ENCODE peak calls at places on chromosomes 12 and 14, in eight cellular contexts. L, G, R, A, S, Q, W and Y are unnamed samples.

GRCh38 chr12:38934078-38934584 is 28.7 kb upstream of the CPNE8 start:
- DNase-seq in L (no peak), G (peak), R (no peak), A (no peak), S (no peak), Q (no peak), W (no peak), Y (no peak)

GRCh38 chr14:36068777-36069534 is 107.6 kb downstream of the PTCSC3 start:
- DNase-seq in L (no peak), G (no peak), R (no peak), A (no peak), S (peak), Q (peak), W (peak), Y (no peak)

GRCh38 chr14:77151918-77152588 is 10.5 kb upstream of the ZDHHC22 start:
- DNase-seq in L (no peak), G (no peak), R (peak), A (no peak), S (no peak), Q (peak), W (peak), Y (no peak)

GRCh38 chr12:76422878-76423438 is 74.7 kb upstream of the BBS10 start:
- DNase-seq in L (no peak), G (peak), R (no peak), A (no peak), S (no peak), Q (no peak), W (no peak), Y (no peak)

GRCh38 chr12:65918057-65918456 is 93.8 kb downstream of the HMGA2 start:
- DNase-seq in L (no peak), G (no peak), R (no peak), A (no peak), S (no peak), Q (no peak), W (no peak), Y (no peak)

GRCh38 chr12:77734489-77734888 is 96.2 kb upstream of the NAV3 start:
- DNase-seq in L (no peak), G (no peak), R (no peak), A (no peak), S (no peak), Q (no peak), W (no peak), Y (no peak)

GRCh38 chr12:108724054-108724889 is 7.0 kb downstream of the CORO1C start:
- DNase-seq in L (no peak), G (peak), R (peak), A (no peak), S (peak), Q (peak), W (no peak), Y (no peak)

GRCh38 chr14:64510825-64511679 is 6.5 kb downstream of the ZBTB1 start:
- DNase-seq in L (peak), G (peak), R (peak), A (peak), S (peak), Q (peak), W (peak), Y (peak)

GRCh38 chr12:123150804-123151678 is at the start of gene PITPNM2:
- DNase-seq in L (peak), G (peak), R (peak), A (no peak), S (no peak), Q (peak), W (peak), Y (peak)

GRCh38 chr12:1915082-1915968 is 3.1 kb downstream of the CACNA2D4 start:
- DNase-seq in L (no peak), G (no peak), R (peak), A (no peak), S (no peak), Q (no peak), W (no peak), Y (peak)

GRCh38 chr12:51083140-51083833 is at the start of gene CSRNP2:
- DNase-seq in L (peak), G (peak), R (peak), A (peak), S (peak), Q (peak), W (peak), Y (peak)

GRCh38 chr12:122823429-122823828 is 11.8 kb upstream of the HIP1R start:
- DNase-seq in L (no peak), G (no peak), R (no peak), A (no peak), S (no peak), Q (no peak), W (no peak), Y (no peak)

GRCh38 chr12:38601970-38602369 is 285.4 kb downstream of the ALG10B start:
- DNase-seq in L (no peak), G (no peak), R (no peak), A (no peak), S (no peak), Q (no peak), W (no peak), Y (no peak)

GRCh38 chr12:7602287-7602686 is 63.4 kb downstream of the APOBEC1 start:
- DNase-seq in L (no peak), G (no peak), R (no peak), A (no peak), S (peak), Q (no peak), W (no peak), Y (no peak)

GRCh38 chr12:106982229-106982628 is 4.7 kb downstream of the MTERF2 start:
- DNase-seq in L (no peak), G (no peak), R (no peak), A (no peak), S (no peak), Q (no peak), W (no peak), Y (no peak)

GRCh38 chr12:12736759-12737676 is 19.9 kb downstream of the CDKN1B start:
- DNase-seq in L (peak), G (peak), R (peak), A (no peak), S (no peak), Q (peak), W (no peak), Y (no peak)

GRCh38 chr14:82398313-82398712 is 864.7 kb upstream of the SEL1L start:
- DNase-seq in L (no peak), G (peak), R (no peak), A (no peak), S (no peak), Q (no peak), W (no peak), Y (no peak)

GRCh38 chr14:92340071-92340470 is 17.1 kb downstream of the SLC24A4 start:
- DNase-seq in L (no peak), G (no peak), R (no peak), A (no peak), S (no peak), Q (no peak), W (no peak), Y (no peak)

GRCh38 chr14:54354096-54354495 is 42.7 kb upstream of the CDKN3 start:
- DNase-seq in L (no peak), G (no peak), R (no peak), A (no peak), S (no peak), Q (no peak), W (no peak), Y (no peak)

GRCh38 chr12:101891462-101891971 is 14.1 kb downstream of the DRAM1 start:
- DNase-seq in L (no peak), G (no peak), R (no peak), A (no peak), S (peak), Q (peak), W (peak), Y (no peak)

GRCh38 chr12:101889216-101889752 is 11.9 kb downstream of the DRAM1 start:
- DNase-seq in L (no peak), G (no peak), R (no peak), A (no peak), S (no peak), Q (no peak), W (no peak), Y (no peak)

GRCh38 chr12:101892794-101893193 is 15.4 kb downstream of the DRAM1 start:
- DNase-seq in L (no peak), G (no peak), R (no peak), A (no peak), S (no peak), Q (no peak), W (no peak), Y (no peak)
- H3K27ac ChIP-seq in L (no peak), G (no peak), R (no peak), A (no peak), S (no peak), Q (peak), W (no peak), Y (no peak)

GRCh38 chr14:58750321-58751269 is 112.8 kb downstream of the DACT1 start:
- DNase-seq in L (no peak), G (no peak), R (no peak), A (no peak), S (no peak), Q (no peak), W (no peak), Y (no peak)

GRCh38 chr14:58751788-58752187 is 114.0 kb downstream of the DACT1 start:
- DNase-seq in L (no peak), G (no peak), R (no peak), A (no peak), S (no peak), Q (no peak), W (no peak), Y (no peak)

GRCh38 chr14:58755026-58755929 is 117.5 kb downstream of the DACT1 start:
- DNase-seq in L (peak), G (no peak), R (no peak), A (no peak), S (no peak), Q (no peak), W (no peak), Y (no peak)

GRCh38 chr14:58752280-58752679 is 114.5 kb downstream of the DACT1 start:
- DNase-seq in L (no peak), G (no peak), R (no peak), A (no peak), S (no peak), Q (no peak), W (no peak), Y (no peak)

DNA sequence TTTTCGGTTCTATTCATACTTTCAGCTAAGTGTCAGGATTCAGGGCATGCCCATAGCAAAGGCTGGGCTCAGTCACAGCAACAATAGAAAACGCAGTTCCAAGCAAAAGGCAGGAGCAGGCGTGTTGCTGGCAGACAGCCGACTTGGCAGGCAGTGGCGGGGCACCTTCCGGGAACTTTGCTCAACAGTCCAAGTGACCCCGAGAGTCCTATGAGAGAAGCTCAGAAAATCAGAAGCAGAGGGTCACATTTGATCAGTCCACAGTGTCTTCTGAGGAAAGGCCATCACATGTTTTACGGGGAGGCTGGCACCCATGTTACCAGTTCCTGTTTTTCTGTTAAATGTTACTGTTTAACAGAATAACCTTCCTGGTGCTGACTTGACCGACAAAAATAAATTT is 115.0 kb downstream of the DACT1 start:
- DNase-seq in L (no peak), G (no peak), R (no peak), A (peak), S (no peak), Q (peak), W (no peak), Y (no peak)
- H3K27ac ChIP-seq in L (no peak), G (no peak), R (no peak), A (peak), S (no peak), Q (peak), W (no peak), Y (no peak)

DNA sequence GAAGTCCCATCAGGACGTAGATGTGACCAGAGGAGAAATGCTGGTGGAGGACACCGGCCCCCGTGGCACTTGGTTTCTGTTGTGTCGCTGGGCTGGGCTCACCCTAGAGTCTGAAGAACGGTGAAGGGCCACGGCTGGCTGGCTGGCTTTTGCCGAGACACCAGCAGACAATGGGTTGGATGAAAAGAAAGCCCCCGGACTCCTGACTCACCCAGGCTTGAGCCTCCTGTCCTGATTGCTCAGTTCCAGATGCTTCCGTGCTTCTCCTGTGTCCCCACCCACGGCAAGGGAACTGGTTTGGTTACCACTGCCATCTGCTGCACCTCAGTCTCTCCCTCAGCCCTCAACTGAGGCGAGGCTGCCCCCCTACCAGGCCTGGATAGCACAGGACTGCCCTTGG is 10.4 kb upstream of the ENDOU start:
- DNase-seq in L (no peak), G (no peak), R (no peak), A (no peak), S (no peak), Q (no peak), W (no peak), Y (no peak)
- H3K27ac ChIP-seq in L (no peak), G (no peak), R (no peak), A (peak), S (no peak), Q (no peak), W (no peak), Y (no peak)

GRCh38 chr12:132887513-132888341 is at the start of gene CHFR:
- DNase-seq in L (peak), G (peak), R (peak), A (peak), S (peak), Q (peak), W (peak), Y (peak)
- H3K27ac ChIP-seq in L (peak), G (peak), R (peak), A (peak), S (peak), Q (peak), W (peak), Y (peak)

GRCh38 chr14:22479132-22479531 is 109.9 kb downstream of the DAD1 start:
- DNase-seq in L (no peak), G (no peak), R (no peak), A (no peak), S (no peak), Q (no peak), W (no peak), Y (no peak)

GRCh38 chr14:22478670-22479069 is 110.4 kb downstream of the DAD1 start:
- DNase-seq in L (no peak), G (no peak), R (no peak), A (no peak), S (no peak), Q (no peak), W (no peak), Y (no peak)

GRCh38 chr14:22478247-22478646 is 110.8 kb downstream of the DAD1 start:
- DNase-seq in L (no peak), G (no peak), R (no peak), A (no peak), S (no peak), Q (no peak), W (no peak), Y (no peak)

GRCh38 chr14:22481546-22481945 is 107.5 kb downstream of the DAD1 start:
- DNase-seq in L (no peak), G (no peak), R (no peak), A (no peak), S (no peak), Q (no peak), W (no peak), Y (no peak)

GRCh38 chr14:22479781-22480464 is 109.1 kb downstream of the DAD1 start:
- DNase-seq in L (no peak), G (no peak), R (no peak), A (no peak), S (no peak), Q (no peak), W (no peak), Y (no peak)
- H3K27ac ChIP-seq in L (no peak), G (no peak), R (peak), A (no peak), S (no peak), Q (no peak), W (no peak), Y (no peak)

GRCh38 chr12:89350661-89351488 is 1.4 kb downstream of the DUSP6 start:
- DNase-seq in L (peak), G (peak), R (no peak), A (peak), S (no peak), Q (no peak), W (peak), Y (no peak)

GRCh38 chr12:89350260-89350659 is 2.0 kb downstream of the DUSP6 start:
- DNase-seq in L (peak), G (peak), R (no peak), A (no peak), S (no peak), Q (no peak), W (no peak), Y (no peak)

GRCh38 chr12:89348894-89349669 is 3.2 kb downstream of the DUSP6 start:
- DNase-seq in L (peak), G (no peak), R (no peak), A (peak), S (peak), Q (no peak), W (no peak), Y (no peak)

GRCh38 chr12:89351489-89352241 is 636 bp downstream of the DUSP6 start:
- DNase-seq in L (no peak), G (no peak), R (peak), A (no peak), S (no peak), Q (peak), W (peak), Y (peak)

DNA sequence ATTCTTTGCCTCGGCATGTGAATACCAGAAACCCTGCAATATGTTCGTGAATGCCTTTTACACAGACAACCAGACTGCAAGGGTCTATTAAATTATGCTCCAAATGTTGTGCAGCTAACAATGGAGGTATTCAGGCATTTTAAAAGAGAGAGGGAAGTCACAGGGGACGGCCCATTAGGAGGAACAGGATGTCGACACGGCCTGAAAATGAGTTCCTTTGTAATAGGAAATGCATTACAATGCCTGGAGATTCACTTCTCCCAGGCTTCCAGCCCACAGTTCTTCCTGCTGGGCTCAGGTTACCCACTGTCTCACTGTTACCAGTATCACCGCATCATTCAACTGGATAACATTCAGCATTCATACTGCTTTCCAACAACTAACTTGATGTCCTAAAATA is 2.5 kb downstream of the DUSP6 start:
- DNase-seq in L (peak), G (peak), R (no peak), A (peak), S (peak), Q (no peak), W (peak), Y (no peak)
- H3K27ac ChIP-seq in L (no peak), G (peak), R (no peak), A (peak), S (peak), Q (no peak), W (peak), Y (no peak)

GRCh38 chr12:49766115-49766455 is 24.7 kb downstream of the TMBIM6 start:
- DNase-seq in L (no peak), G (no peak), R (no peak), A (no peak), S (no peak), Q (no peak), W (no peak), Y (no peak)

GRCh38 chr12:49763006-49763591 is 21.7 kb downstream of the TMBIM6 start:
- DNase-seq in L (peak), G (peak), R (peak), A (peak), S (peak), Q (peak), W (peak), Y (peak)

GRCh38 chr12:49764126-49764525 is 22.8 kb downstream of the TMBIM6 start:
- DNase-seq in L (no peak), G (no peak), R (no peak), A (no peak), S (no peak), Q (no peak), W (no peak), Y (no peak)

GRCh38 chr12:49762468-49762847 is 21.1 kb downstream of the TMBIM6 start:
- DNase-seq in L (no peak), G (no peak), R (no peak), A (no peak), S (no peak), Q (no peak), W (no peak), Y (no peak)

DNA sequence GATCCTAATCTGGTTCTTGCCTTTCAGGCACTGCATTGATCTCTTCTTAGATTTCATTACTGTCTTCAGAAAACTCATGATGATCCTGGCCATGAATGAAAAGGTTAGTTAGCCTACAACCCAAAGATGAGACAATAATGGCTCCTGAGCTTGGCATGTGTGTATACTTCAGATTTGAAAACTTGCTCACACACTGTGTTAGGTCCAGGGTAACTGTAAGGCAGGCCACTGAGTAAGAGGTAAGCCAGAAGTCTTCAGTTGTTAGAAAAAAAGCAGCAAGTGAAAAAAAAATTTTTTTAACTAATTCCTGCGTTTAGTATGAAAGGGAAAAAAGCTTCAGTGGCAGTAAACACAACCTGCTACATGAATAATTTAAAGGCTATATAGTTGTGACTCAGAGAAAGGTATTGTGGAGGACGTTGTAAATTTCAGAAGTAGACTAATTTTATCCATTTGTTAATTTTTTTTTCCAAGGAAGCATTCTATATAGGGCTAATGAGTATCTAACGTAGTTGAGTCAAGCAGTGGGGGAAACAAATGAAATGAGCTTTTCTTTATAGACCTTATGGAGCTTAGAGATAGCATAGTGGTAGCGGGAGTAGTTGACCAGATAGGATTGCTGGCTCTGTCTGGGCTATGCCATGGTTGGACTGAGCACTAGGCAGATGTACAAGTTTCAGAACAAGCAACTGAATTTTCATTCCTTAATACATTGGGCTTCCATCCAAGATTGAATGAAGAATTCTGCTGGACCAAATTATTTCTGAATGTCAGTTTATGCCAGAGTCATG is 20.5 kb downstream of the TMBIM6 start:
- DNase-seq in L (no peak), G (no peak), R (no peak), A (no peak), S (no peak), Q (no peak), W (no peak), Y (no peak)
- H3K27ac ChIP-seq in L (no peak), G (no peak), R (peak), A (no peak), S (no peak), Q (no peak), W (no peak), Y (no peak)

GRCh38 chr12:53971686-53972085 is 1.2 kb upstream of the HOXC11 start:
- DNase-seq in L (no peak), G (no peak), R (no peak), A (no peak), S (no peak), Q (no peak), W (no peak), Y (no peak)
- H3K27ac ChIP-seq in L (no peak), G (no peak), R (no peak), A (no peak), S (no peak), Q (no peak), W (no peak), Y (no peak)

GRCh38 chr12:3884671-3885070 is 11.5 kb upstream of the PARP11 start:
- DNase-seq in L (no peak), G (no peak), R (no peak), A (no peak), S (no peak), Q (no peak), W (no peak), Y (no peak)
- H3K27ac ChIP-seq in L (no peak), G (no peak), R (no peak), A (no peak), S (no peak), Q (no peak), W (no peak), Y (no peak)